ENCODE peak calls at places on chromosomes 4 and X, in ten cellular contexts. W is CD4-positive, alpha-beta memory T cell; E is stomach; N is aorta; B is GM23248; I is HCT116; G is fibroblast of lung; Z is heart right ventricle; H is heart left ventricle; A is SJSA1. V is an unnamed sample. For H3K4me1, the result is how much of the 10 kb centered on the place peaks cover.

GRCh38 chr4:25949166-25949748 is 35.2 kb downstream of the SMIM20 start:
- DNase-seq in A (no peak), E (no peak), H (no peak), Z (no peak), N (no peak), B (no peak), W (no peak), G (peak), I (no peak), V (no peak)

GRCh38 chr4:118772149-118773081 is 63.5 kb downstream of the SEC24D start:
- DNase-seq in W (no peak), E (no peak), G (peak), N (no peak), A (no peak), Z (no peak), I (peak), H (no peak), B (peak), V (no peak)

GRCh38 chr4:180751009-180751408 is 1492.2 kb upstream of the TENM3 start:
- DNase-seq in H (no peak), A (no peak), I (no peak), N (no peak), E (no peak), G (peak), B (peak), W (no peak), Z (no peak), V (no peak)

GRCh38 chr4:113327513-113327912 is 278.1 kb downstream of the ANK2 start:
- DNase-seq in G (peak), W (no peak), E (no peak), I (no peak), N (no peak), A (no peak), Z (no peak), H (no peak), B (peak), V (no peak)

GRCh38 chr4:73251384-73251783 is 7.2 kb downstream of the ANKRD17 start:
- DNase-seq in I (no peak), Z (no peak), N (no peak), A (no peak), H (no peak), B (peak), E (no peak), W (no peak), G (no peak), V (no peak)

GRCh38 chr4:57080781-57081650 is 29.2 kb downstream of the IGFBP7 start:
- DNase-seq in H (no peak), N (peak), G (peak), Z (no peak), I (no peak), B (peak), W (no peak), E (no peak), A (peak), V (no peak)

GRCh38 chrX:134870419-134870818 is 120.4 kb upstream of the SMIM10 start:
- DNase-seq in G (no peak), H (no peak), B (no peak), N (no peak), A (no peak), Z (no peak), I (no peak), E (no peak), W (no peak), V (no peak)

GRCh38 chr4:55503164-55503563 is 43.5 kb downstream of the CLOCK start:
- DNase-seq in Z (no peak), G (peak), I (peak), E (no peak), B (peak), H (no peak), A (peak), W (no peak), N (no peak), V (no peak)

GRCh38 chr4:76758290-76758882 is 139.6 kb downstream of the SOWAHB start:
- DNase-seq in Z (no peak), A (peak), G (peak), E (no peak), N (no peak), B (peak), W (no peak), I (peak), H (no peak), V (no peak)

GRCh38 chrX:23612846-23613245 is 54.4 kb upstream of the PRDX4 start:
- DNase-seq in I (no peak), W (no peak), B (no peak), N (no peak), G (no peak), E (no peak), A (no peak), H (no peak), Z (no peak), V (no peak)

GRCh38 chrX:68939868-68940267 is 111.0 kb downstream of the EFNB1 start:
- DNase-seq in A (no peak), G (no peak), H (no peak), N (no peak), B (no peak), Z (no peak), I (no peak), W (no peak), E (no peak), V (no peak)

GRCh38 chr4:148214529-148215166 is 227.6 kb downstream of the NR3C2 start:
- DNase-seq in N (peak), H (peak), B (peak), Z (peak), G (peak), W (no peak), I (no peak), E (no peak), A (no peak), V (peak)

GRCh38 chr4:38275331-38275821 is 315.2 kb downstream of the PTTG2 start:
- DNase-seq in E (no peak), B (no peak), Z (no peak), N (no peak), W (no peak), G (no peak), I (peak), H (no peak), A (no peak), V (no peak)

GRCh38 chr4:167964766-167965373 is 127.5 kb upstream of the ANXA10 start:
- DNase-seq in G (no peak), A (no peak), W (no peak), E (no peak), N (no peak), Z (no peak), I (no peak), B (no peak), H (no peak), V (no peak)

GRCh38 chr4:139564502-139564901 is 8.5 kb upstream of the SETD7 start:
- DNase-seq in E (no peak), G (no peak), I (no peak), N (no peak), W (no peak), A (no peak), B (no peak), Z (no peak), H (no peak), V (no peak)

GRCh38 chr4:118767109-118767508 is 68.8 kb downstream of the SEC24D start:
- DNase-seq in Z (no peak), N (no peak), W (no peak), A (no peak), H (no peak), G (no peak), E (no peak), B (no peak), I (no peak), V (no peak)

GRCh38 chrX:50814701-50815476 is 895 bp upstream of the SHROOM4 start:
- DNase-seq in E (no peak), I (no peak), B (peak), H (peak), G (no peak), W (no peak), Z (no peak), A (peak), N (peak), V (no peak)

DNA sequence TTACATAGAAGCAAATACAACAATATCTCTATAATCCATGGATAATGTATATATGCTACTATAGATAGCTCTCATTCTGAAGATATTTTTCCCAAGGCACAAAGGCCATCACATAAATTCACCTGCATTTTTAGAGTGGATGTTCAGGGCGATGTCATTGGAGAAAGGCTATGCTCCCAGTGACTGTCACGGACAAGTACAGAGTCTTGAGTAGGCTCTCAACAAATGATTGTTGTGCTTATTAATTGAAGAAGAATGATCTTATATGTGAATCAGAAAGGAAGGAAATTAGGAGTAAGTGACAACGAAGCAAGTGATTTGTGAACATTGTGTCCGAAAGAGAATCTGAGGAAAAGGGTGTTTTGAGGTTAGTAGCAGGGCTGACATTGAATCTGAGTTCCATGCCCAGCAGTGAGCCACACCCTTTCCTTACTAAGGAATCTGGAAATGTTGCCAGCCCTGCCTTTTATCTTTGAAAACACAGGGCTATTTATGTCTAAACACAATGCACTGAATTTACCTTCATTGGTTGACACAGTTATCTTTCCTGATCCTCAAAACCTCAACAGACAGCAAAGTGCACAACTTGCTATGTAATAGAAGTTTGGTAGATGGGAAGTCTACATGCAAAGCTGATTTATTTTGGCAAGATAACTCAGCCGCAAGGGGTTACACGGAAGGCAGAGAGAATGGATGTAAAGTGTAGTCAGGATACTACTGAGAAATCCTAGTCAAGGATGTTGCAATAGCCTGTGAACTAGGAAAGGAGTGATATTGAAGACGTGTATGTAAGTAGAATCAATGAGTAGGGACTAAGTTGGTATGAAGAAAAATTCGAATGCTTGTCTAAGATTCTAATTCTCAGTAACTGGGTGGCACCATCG is 50.4 kb downstream of the SORBS2 start:
- DNase-seq in A (no peak), B (peak), Z (no peak), N (no peak), E (no peak), W (no peak), H (no peak), G (peak), I (no peak), V (no peak)
- H3K4me1 ChIP-seq in A (under half), B (under half), Z (under half), N (under half), E (under half), W (under half), H (under half), G (under half), I (under half), V (under half)

GRCh38 chr4:7858498-7858897 is 81.2 kb downstream of the AFAP1 start:
- DNase-seq in N (no peak), A (no peak), G (no peak), I (no peak), E (no peak), Z (no peak), B (no peak), W (no peak), H (no peak), V (no peak)
- H3K4me1 ChIP-seq in N (under half), A (half or more), G (under half), I (under half), E (under half), Z (under half), B (half or more), W (under half), H (under half), V (under half)

DNA sequence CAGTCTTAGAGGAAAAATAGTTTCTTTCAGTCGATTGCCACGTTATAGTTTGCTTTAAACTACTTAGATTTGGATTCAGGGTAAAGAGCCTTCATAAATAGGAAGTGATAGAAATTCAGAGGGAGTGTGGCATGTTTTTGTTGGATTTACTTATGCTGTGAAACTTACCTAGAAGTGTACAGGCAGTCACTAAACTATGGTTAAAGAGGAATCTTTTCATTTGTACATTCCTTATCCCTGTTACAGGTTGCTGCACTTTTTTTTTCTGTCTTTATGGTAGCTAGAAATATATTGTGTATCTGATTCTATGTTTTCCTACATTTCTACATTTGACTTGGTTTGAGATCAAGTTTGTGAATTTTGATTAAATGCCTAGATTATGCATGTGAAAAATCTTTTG is 19.1 kb downstream of the WWC2 start:
- DNase-seq in A (no peak), G (no peak), I (no peak), N (no peak), E (no peak), B (no peak), H (no peak), W (no peak), Z (no peak), V (no peak)
- H3K4me1 ChIP-seq in A (half or more), G (under half), I (under half), N (under half), E (under half), B (under half), H (under half), W (under half), Z (under half), V (under half)

GRCh38 chr4:137543650-137544049 is 11.4 kb upstream of the PCDH18 start:
- DNase-seq in B (no peak), Z (no peak), I (no peak), E (no peak), A (no peak), G (no peak), W (no peak), H (no peak), N (no peak), V (no peak)
- H3K4me1 ChIP-seq in B (half or more), Z (under half), I (under half), E (under half), A (under half), G (under half), W (under half), H (under half), N (under half), V (under half)

V was measured in tibial artery.